ENCODE peak calls at places on chromosomes 11 and 22, in six cellular contexts. E, B, K, O, D and Z are unnamed samples.

GRCh38 chr11:1157645-1158591 is at the start of gene MUC5AC:
- DNase-seq in B (no peak), D (no peak), K (no peak), E (peak), O (no peak), Z (no peak)

GRCh38 chr22:20577549-20577975 is 70.2 kb downstream of the MED15 start:
- DNase-seq in K (no peak), E (no peak), O (no peak), D (no peak), B (no peak), Z (no peak)

GRCh38 chr11:122367809-122368231 is 251.8 kb upstream of the BLID start:
- DNase-seq in B (no peak), D (peak), O (no peak), K (no peak), E (no peak), Z (no peak)

GRCh38 chr11:7487360-7487759 is 2.1 kb downstream of the OLFML1 start:
- DNase-seq in E (no peak), O (no peak), B (no peak), D (no peak), K (no peak), Z (no peak)

GRCh38 chr11:27524155-27524554 is 17.6 kb upstream of the LIN7C start:
- DNase-seq in E (peak), B (no peak), K (no peak), D (peak), O (peak), Z (no peak)

GRCh38 chr11:8231979-8232378 is 31.7 kb downstream of the LMO1 start:
- DNase-seq in B (no peak), K (no peak), E (no peak), O (no peak), D (no peak), Z (no peak)

GRCh38 chr11:85976525-85976924 is 92.4 kb downstream of the PICALM start:
- DNase-seq in D (no peak), E (no peak), O (no peak), B (no peak), K (no peak), Z (no peak)

GRCh38 chr22:35543702-35544101 is 3.1 kb downstream of the RASD2 start:
- DNase-seq in O (no peak), D (no peak), B (no peak), K (no peak), E (no peak), Z (no peak)

GRCh38 chr11:90476442-90477007 is 253.7 kb upstream of the CHORDC1 start:
- DNase-seq in D (peak), E (peak), O (peak), B (peak), K (peak), Z (no peak)

GRCh38 chr22:30882974-30883533 is 85.5 kb downstream of the MORC2 start:
- DNase-seq in E (no peak), B (no peak), D (no peak), O (no peak), K (no peak), Z (no peak)

DNA sequence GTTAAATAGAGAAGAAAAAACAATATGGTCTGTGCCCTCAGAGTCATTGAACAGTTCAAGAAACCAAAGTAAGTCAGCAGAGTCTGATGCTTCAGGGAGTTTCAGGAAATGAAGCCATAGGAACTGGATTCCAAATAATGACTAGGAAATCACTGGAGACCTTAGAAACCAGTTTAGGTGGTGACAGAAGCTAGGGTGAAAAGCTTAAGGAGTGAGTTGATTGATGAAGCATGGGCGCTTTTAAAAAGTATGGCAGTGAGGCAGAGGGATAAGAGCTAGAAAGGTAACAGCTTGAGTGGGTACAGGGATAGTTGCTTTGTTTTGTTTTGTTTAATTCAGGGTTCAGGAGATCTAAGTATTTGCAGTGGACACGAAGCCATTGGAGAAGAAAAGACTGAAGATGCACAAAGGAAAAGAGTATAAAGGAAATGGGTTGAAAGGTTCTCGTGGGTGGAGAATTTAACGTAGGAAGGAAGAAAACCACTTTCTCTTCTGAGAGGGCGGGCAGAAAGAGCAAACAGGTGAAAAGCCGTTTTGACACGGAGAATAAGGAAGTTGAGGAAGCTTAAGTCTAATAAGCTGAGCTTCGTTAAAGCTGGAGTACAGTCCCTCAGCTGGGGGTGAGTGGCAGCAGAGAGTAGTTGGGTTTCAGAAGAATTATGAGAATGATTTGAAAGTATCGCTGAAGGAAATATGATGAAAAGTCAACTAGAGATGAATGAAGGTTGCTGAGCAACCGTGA is 14.8 kb downstream of the SGSM3 start:
- DNase-seq in D (no peak), E (no peak), O (no peak), B (no peak), K (no peak), Z (no peak)
- TF ChIP-seq SP1 in D (no peak), E (no peak), O (no peak), B (no peak), K (no peak), Z (no peak)

GRCh38 chr11:108902027-108902469 is 237.2 kb downstream of the DDX10 start:
- DNase-seq in E (no peak), D (peak), B (no peak), O (no peak), K (no peak), Z (no peak)
- TF ChIP-seq SP1 in E (no peak), D (no peak), B (no peak), O (no peak), K (no peak), Z (no peak)

GRCh38 chr11:47595029-47595428 is 818 bp upstream of the C1QTNF4 start:
- DNase-seq in K (no peak), B (no peak), E (no peak), O (no peak), D (no peak), Z (no peak)
- TF ChIP-seq SP1 in K (no peak), B (no peak), E (no peak), O (no peak), D (no peak), Z (no peak)

GRCh38 chr11:44728085-44728410 is 1.3 kb downstream of the TSPAN18 start:
- DNase-seq in E (no peak), D (no peak), B (no peak), O (no peak), K (no peak), Z (no peak)

GRCh38 chr11:44725016-44725651 is 1.6 kb upstream of the TSPAN18 start:
- DNase-seq in O (no peak), B (no peak), E (no peak), D (no peak), K (no peak), Z (no peak)

GRCh38 chr11:44727114-44727372 is 281 bp downstream of the TSPAN18 start:
- DNase-seq in O (no peak), D (no peak), E (no peak), K (no peak), B (no peak), Z (no peak)

GRCh38 chr11:44727373-44728084 is 767 bp downstream of the TSPAN18 start:
- DNase-seq in O (peak), K (no peak), D (peak), E (peak), B (no peak), Z (peak)

GRCh38 chr11:44726278-44727113 is at the start of gene TSPAN18:
- DNase-seq in D (no peak), K (peak), B (peak), O (no peak), E (peak), Z (peak)
- TF ChIP-seq SP1 in D (no peak), K (no peak), B (no peak), O (no peak), E (peak), Z (no peak)

DNA sequence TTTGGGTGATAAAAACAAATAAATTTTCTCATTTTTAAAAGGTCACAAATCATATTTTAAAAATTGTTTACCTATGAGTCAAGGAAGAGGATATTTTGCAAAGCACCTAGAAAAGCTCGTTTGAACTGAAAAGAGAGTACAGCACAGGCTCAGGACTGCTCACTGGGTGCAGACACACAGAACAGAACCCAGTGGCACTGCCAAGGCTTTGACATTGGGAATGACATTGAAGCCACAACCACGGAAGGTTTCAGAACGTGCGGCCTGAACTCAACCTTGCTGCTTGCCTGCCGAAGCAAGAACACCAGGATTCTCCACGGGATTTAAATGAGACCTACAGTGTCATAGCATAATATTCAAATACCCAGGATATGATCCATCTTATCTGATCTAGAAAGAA is 597.1 kb upstream of the B3GAT1 start:
- DNase-seq in O (no peak), D (no peak), E (no peak), B (no peak), K (no peak), Z (no peak)
- TF ChIP-seq SP1 in O (no peak), D (no peak), E (no peak), B (no peak), K (no peak), Z (no peak)

DNA sequence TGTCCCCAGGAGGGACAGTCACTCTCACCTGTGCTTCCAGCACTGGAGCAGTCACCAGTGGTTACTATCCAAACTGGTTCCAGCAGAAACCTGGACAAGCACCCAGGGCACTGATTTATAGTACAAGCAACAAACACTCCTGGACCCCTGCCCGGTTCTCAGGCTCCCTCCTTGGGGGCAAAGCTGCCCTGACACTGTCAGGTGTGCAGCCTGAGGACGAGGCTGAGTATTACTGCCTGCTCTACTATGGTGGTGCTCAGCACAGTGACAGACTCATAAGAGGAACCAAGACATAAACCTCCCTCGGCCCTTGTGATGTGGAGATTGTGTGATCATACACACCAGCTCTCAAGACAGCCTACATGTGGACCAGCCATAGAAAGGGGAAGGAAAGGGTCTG is 113.3 kb downstream of the ZNF280B start:
- DNase-seq in K (no peak), E (no peak), O (no peak), D (no peak), B (no peak), Z (no peak)
- TF ChIP-seq SP1 in K (no peak), E (no peak), O (no peak), D (no peak), B (no peak), Z (no peak)

DNA sequence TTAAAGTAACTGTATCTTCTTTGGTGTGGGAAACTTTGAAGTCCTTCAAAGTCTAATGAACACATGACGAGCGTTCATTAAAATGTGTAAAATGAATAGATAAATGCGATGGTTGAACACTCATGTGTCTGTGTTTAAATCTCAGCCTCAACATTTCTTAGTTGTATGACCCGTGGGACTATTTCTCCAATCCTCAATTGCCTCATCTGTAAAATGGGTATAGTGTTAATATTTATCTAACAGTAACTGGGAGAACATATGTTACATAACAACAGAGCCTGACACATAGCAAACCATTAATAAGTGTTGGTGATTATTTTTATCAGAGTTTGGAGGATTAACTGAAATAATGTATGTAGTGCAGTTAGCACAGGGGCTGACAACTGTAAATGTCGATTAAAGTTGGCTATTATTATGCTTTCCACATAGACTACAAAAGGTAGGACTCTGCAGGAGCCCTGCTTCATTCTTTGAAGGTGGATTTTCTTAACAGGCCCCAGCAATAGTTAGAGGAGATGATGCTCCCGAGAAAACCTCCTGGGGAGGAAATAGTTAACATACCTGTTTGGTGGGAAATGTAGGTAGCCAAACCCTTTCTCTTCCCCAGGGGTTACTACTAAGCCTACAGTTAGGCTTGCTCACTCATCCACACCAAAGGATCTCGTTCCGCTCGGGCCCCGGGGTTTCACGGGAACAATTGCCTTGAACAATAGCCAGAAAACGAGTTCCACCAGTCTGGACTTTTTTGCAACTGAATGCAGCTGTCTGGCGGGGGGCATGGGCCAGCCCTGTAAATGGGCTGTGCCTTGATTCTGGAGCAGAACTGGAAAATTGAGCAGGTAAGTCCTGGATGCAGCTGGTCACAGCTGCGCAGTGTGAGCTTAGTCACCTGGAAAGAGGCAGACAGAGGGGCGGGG is 133.4 kb downstream of the DBX1 start:
- DNase-seq in D (no peak), K (no peak), O (no peak), E (peak), B (peak), Z (no peak)
- TF ChIP-seq SP1 in D (no peak), K (no peak), O (no peak), E (peak), B (peak), Z (no peak)

DNA sequence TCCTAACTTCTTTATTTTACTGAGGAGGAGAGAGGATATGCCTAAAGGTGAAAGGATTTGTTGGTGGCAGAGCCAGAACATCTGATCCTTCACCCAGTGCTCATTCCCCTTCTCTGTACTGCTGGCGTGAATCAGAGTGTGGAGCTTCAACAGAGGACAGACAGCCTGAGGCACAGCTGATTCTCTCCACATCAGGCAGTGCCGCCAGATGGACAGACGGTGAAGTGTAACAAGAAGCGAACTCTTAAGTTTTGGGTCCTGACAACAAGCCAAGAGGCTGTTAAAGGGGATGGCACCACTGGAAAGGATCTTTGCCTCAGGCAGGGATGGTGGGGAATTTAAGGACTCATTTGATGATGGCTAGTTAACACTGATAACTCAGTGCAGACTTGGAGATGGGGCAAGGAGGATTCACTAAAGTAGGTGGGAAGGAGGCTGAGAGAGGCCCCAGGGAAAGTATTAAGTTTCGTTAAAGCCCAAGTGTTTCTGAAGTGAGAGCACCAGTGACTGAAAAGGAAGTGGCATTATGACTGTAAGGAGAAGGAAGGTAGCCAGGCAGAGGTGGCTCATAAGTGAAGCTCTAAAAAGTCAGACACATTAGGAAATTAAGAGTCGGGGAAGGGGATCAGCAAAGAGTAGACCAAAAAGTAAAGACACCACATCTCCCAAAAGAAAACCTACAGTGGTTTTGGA is 81.3 kb downstream of the CLPB start:
- DNase-seq in O (no peak), K (peak), B (peak), E (peak), D (no peak), Z (peak)
- TF ChIP-seq SP1 in O (no peak), K (no peak), B (no peak), E (no peak), D (no peak), Z (no peak)

GRCh38 chr11:32671051-32671450 is 87.4 kb downstream of the EIF3M start:
- DNase-seq in B (no peak), O (no peak), D (no peak), K (no peak), E (no peak), Z (no peak)
- TF ChIP-seq SP1 in B (no peak), O (no peak), D (no peak), K (no peak), E (no peak), Z (no peak)

DNA sequence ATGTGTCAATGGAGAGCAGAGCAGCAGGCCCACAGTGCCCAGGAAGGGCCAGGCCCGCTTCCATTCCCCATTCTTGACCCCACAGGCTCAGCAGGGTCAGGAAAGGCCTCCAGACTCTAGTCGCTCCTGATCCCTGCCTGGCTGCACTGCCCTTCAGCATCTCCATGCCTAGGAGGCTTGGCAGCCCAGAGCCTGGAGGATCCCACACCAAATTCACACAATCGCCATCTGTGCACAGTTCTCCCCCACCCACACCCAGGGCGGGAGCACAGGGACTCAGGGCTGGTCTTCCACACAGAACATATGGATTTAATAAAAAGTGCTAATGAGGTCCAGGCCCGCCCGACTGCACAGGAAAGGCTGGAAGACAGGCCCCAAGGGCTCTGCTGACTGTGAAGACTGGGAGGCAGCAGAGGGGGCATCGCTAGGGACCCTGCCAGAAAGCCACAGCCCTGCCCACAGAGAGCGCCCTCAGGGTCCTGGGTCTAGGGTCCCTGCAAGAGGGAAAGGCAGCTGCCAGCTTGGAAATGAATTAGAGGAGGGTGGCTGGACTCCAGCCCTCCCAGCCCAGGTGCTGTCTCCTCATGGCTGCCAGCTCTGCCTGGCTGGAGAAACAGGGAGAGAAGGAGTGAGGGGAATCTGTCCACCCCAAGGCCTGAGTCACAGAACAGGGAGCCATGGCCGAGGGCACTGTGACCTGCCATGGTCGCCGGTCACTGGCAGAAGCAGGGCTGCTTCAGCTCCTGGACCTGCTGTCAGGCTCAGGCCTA is 39.7 kb downstream of the DKK3 start:
- DNase-seq in D (no peak), B (no peak), E (no peak), K (no peak), O (no peak), Z (no peak)
- TF ChIP-seq SP1 in D (no peak), B (no peak), E (no peak), K (no peak), O (no peak), Z (no peak)